ENCODE peak calls at places on chromosomes 12 and 14, in four cellular contexts. One of them, this sample, is unnamed.
A peak's percentile ranks its signal among the peaks of the same experiment; 100 is the strongest.

GRCh38 chr14:59427653-59428578 is 37.3 kb downstream of the GPR135 start:
- DNase-seq in CD8-positive, alpha-beta T cell: no peak
- DNase-seq in SK-N-SH: no peak
- DNase-seq in pancreas: no peak
- DNase-seq in this sample: no peak

GRCh38 chr14:104732931-104733681 is 9.1 kb downstream of the ADSS1 start:
- DNase-seq in CD8-positive, alpha-beta T cell: no peak
- DNase-seq in SK-N-SH: no peak
- DNase-seq in pancreas: no peak
- DNase-seq in this sample: no peak

GRCh38 chr14:36068777-36069534 is 107.6 kb downstream of the PTCSC3 start:
- DNase-seq in SK-N-SH: no peak
- DNase-seq in CD8-positive, alpha-beta T cell: no peak
- DNase-seq in pancreas: no peak
- DNase-seq in this sample: no peak

GRCh38 chr12:27840229-27840999 is 60.4 kb upstream of the MANSC4 start:
- DNase-seq in SK-N-SH: no peak
- DNase-seq in CD8-positive, alpha-beta T cell: no peak
- DNase-seq in pancreas: no peak
- DNase-seq in this sample: no peak

GRCh38 chr14:70810621-70811020 is 1.3 kb upstream of the MAP3K9 start:
- DNase-seq in pancreas: no peak
- DNase-seq in CD8-positive, alpha-beta T cell: no peak
- DNase-seq in SK-N-SH: no peak
- DNase-seq in this sample: no peak

GRCh38 chr12:45203767-45204166 is 12.1 kb upstream of the ANO6 start:
- DNase-seq in SK-N-SH: no peak
- DNase-seq in pancreas: no peak
- DNase-seq in CD8-positive, alpha-beta T cell: no peak
- DNase-seq in this sample: no peak

GRCh38 chr12:33438025-33438772 is 1.4 kb downstream of the SYT10 start:
- DNase-seq in CD8-positive, alpha-beta T cell: no peak
- DNase-seq in SK-N-SH: no peak
- DNase-seq in pancreas: no peak
- DNase-seq in this sample: no peak

GRCh38 chr12:17810399-17810798 is 279.6 kb downstream of the RERGL start:
- DNase-seq in pancreas: no peak
- DNase-seq in SK-N-SH: no peak
- DNase-seq in CD8-positive, alpha-beta T cell: no peak
- DNase-seq in this sample: no peak

GRCh38 chr12:132524405-132524804 is 34.5 kb downstream of the FBRSL1 start:
- DNase-seq in SK-N-SH: no peak
- DNase-seq in CD8-positive, alpha-beta T cell: no peak
- DNase-seq in pancreas: no peak
- DNase-seq in this sample: no peak

GRCh38 chr12:106251636-106252035 is 3.8 kb upstream of the CKAP4 start:
- DNase-seq in pancreas: no peak
- DNase-seq in CD8-positive, alpha-beta T cell: no peak
- DNase-seq in SK-N-SH: no peak
- DNase-seq in this sample: no peak

GRCh38 chr12:1927751-1928351 is 9.4 kb upstream of the CACNA2D4 start:
- DNase-seq in pancreas: peak; percentile 5
- DNase-seq in CD8-positive, alpha-beta T cell: no peak
- DNase-seq in SK-N-SH: peak; percentile 23
- DNase-seq in this sample: peak; percentile 29

GRCh38 chr14:100476012-100476822 is 111.0 kb downstream of the BEGAIN start:
- DNase-seq in CD8-positive, alpha-beta T cell: no peak
- DNase-seq in pancreas: peak; percentile 87
- DNase-seq in SK-N-SH: no peak
- DNase-seq in this sample: no peak

GRCh38 chr12:45654002-45654401 is 75.5 kb upstream of the ARID2 start:
- DNase-seq in pancreas: no peak
- DNase-seq in CD8-positive, alpha-beta T cell: no peak
- DNase-seq in SK-N-SH: no peak
- DNase-seq in this sample: no peak

GRCh38 chr14:100135784-100136183 is 23.7 kb downstream of the DEGS2 start:
- DNase-seq in SK-N-SH: peak; percentile 30
- DNase-seq in CD8-positive, alpha-beta T cell: no peak
- DNase-seq in pancreas: no peak
- DNase-seq in this sample: no peak

GRCh38 chr12:19186722-19187661 is 57.5 kb downstream of the PLEKHA5 start:
- DNase-seq in SK-N-SH: peak; percentile 38
- DNase-seq in CD8-positive, alpha-beta T cell: no peak
- DNase-seq in pancreas: no peak
- DNase-seq in this sample: peak; percentile 78

GRCh38 chr12:115506822-115507629 is 770.5 kb downstream of the MED13L start:
- DNase-seq in SK-N-SH: no peak
- DNase-seq in pancreas: no peak
- DNase-seq in CD8-positive, alpha-beta T cell: no peak
- DNase-seq in this sample: no peak

GRCh38 chr14:95156153-95156764 is 1.1 kb downstream of the DICER1 start:
- DNase-seq in pancreas: no peak
- DNase-seq in SK-N-SH: no peak
- DNase-seq in CD8-positive, alpha-beta T cell: no peak
- DNase-seq in this sample: peak; percentile 72
- H3K4me1 ChIP-seq in pancreas: peaks cover 46% of the 10 kb centered on the region
- H3K4me1 ChIP-seq in SK-N-SH: peaks cover 14% of the 10 kb centered on the region
- H3K4me1 ChIP-seq in CD8-positive, alpha-beta T cell: peaks cover 51% of the 10 kb centered on the region
- H3K4me1 ChIP-seq in this sample: peaks cover 53% of the 10 kb centered on the region

GRCh38 chr12:77861317-77861716 is 30.6 kb downstream of the NAV3 start:
- DNase-seq in CD8-positive, alpha-beta T cell: no peak
- DNase-seq in pancreas: no peak
- DNase-seq in SK-N-SH: no peak
- DNase-seq in this sample: no peak
- H3K4me1 ChIP-seq in CD8-positive, alpha-beta T cell: no peaks in the 10 kb centered on the region
- H3K4me1 ChIP-seq in pancreas: no peaks in the 10 kb centered on the region
- H3K4me1 ChIP-seq in SK-N-SH: no peaks in the 10 kb centered on the region
- H3K4me1 ChIP-seq in this sample: no peaks in the 10 kb centered on the region

DNA sequence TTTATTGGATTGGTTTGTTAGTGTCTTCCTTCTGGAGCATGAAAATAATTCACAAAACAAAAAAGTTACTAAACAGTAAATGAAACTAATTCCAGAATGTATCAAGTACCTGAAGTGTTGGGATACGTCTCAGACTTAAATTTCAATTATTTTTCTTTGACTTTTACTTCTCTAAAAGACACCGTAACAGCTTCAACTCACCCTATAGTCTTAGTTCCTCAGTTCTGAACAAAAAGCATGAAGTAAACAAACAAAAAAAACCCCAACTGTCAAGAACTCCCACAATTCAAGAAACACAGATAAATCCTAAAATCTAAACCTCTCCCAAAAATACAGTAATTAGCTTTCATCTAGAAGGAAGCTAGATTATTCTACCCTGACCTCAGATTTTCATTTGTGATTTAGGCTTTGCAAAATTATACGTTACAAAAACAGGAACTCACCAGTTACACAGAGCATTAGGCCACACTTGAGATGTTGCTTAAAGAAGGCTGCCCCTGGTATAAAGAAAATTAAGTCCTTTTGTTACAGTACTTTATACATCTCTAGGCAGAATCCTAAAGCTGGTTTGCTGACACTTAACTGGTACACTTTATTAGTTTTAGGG is 10.2 kb downstream of the HEATR5A start:
- DNase-seq in pancreas: no peak
- DNase-seq in CD8-positive, alpha-beta T cell: no peak
- DNase-seq in SK-N-SH: no peak
- DNase-seq in this sample: peak; percentile 84
- H3K4me1 ChIP-seq in pancreas: peaks cover 27% of the 10 kb centered on the region
- H3K4me1 ChIP-seq in CD8-positive, alpha-beta T cell: no peaks in the 10 kb centered on the region
- H3K4me1 ChIP-seq in SK-N-SH: peaks cover 6% of the 10 kb centered on the region
- H3K4me1 ChIP-seq in this sample: peaks cover 53% of the 10 kb centered on the region

DNA sequence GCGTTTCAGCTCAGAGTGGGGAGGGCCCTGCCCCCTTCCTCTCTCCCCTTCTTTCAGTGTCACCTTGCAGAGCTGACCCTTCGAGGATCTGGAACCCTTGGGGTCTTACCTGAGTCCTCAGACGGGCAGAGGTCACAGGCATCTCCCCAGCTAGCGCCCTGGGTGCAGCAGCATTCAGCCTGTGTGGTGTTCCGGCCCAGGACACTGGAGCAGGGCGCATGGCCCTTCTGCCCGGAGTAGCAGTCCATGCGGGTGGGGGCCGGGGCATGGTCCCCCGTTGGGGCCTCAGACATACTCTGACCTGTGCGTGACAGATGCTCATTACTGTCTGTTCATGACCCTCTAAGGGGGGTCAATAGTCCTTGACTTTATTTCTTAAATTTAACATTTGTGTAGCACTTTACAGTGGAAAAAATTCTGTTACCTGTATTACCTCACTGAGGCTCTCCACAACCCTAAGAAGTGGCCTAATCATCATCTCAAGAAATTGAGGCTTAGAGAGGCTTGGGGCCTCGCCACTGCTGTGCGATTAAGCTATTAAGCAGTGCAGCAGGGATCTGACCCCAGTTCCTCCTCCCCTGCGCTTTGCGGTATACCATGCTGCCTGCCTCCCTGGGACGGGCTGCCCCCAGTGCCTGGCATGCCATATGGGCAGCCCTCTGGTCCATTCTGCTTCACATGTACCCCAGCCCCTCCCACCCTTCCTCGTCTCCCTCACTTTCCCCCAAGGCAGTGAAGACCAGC is 11.5 kb downstream of the ISCA2 start:
- DNase-seq in SK-N-SH: no peak
- DNase-seq in pancreas: no peak
- DNase-seq in CD8-positive, alpha-beta T cell: no peak
- DNase-seq in this sample: no peak
- H3K4me1 ChIP-seq in SK-N-SH: peaks cover 16% of the 10 kb centered on the region
- H3K4me1 ChIP-seq in pancreas: no peaks in the 10 kb centered on the region
- H3K4me1 ChIP-seq in CD8-positive, alpha-beta T cell: no peaks in the 10 kb centered on the region
- H3K4me1 ChIP-seq in this sample: peaks cover 24% of the 10 kb centered on the region

DNA sequence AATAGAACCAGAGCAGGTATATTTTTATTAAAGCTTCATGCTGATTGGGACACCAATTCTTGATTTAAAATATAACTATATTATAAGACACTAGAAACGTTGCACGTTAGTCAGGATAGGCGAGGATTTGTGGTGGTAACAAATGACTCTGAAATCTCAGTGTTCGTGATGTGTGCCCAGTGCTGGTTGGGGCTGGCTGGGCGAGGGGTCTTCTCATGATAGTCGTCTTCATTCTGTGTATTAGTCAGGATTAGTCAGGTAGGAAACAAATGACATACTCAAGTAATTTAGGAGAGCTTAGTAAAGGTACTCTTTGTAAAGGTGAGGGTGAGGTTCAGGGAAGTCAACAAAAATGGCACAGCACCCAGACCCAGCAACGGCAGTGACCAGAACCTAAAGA is 73.9 kb upstream of the HIF1A start:
- DNase-seq in CD8-positive, alpha-beta T cell: no peak
- DNase-seq in pancreas: no peak
- DNase-seq in SK-N-SH: no peak
- DNase-seq in this sample: no peak
- H3K4me1 ChIP-seq in CD8-positive, alpha-beta T cell: no peaks in the 10 kb centered on the region
- H3K4me1 ChIP-seq in pancreas: no peaks in the 10 kb centered on the region
- H3K4me1 ChIP-seq in SK-N-SH: peaks cover 9% of the 10 kb centered on the region
- H3K4me1 ChIP-seq in this sample: no peaks in the 10 kb centered on the region

GRCh38 chr12:98601924-98602323 is 8.4 kb downstream of the SLC25A3 start:
- DNase-seq in pancreas: no peak
- DNase-seq in CD8-positive, alpha-beta T cell: no peak
- DNase-seq in SK-N-SH: no peak
- DNase-seq in this sample: no peak

DNA sequence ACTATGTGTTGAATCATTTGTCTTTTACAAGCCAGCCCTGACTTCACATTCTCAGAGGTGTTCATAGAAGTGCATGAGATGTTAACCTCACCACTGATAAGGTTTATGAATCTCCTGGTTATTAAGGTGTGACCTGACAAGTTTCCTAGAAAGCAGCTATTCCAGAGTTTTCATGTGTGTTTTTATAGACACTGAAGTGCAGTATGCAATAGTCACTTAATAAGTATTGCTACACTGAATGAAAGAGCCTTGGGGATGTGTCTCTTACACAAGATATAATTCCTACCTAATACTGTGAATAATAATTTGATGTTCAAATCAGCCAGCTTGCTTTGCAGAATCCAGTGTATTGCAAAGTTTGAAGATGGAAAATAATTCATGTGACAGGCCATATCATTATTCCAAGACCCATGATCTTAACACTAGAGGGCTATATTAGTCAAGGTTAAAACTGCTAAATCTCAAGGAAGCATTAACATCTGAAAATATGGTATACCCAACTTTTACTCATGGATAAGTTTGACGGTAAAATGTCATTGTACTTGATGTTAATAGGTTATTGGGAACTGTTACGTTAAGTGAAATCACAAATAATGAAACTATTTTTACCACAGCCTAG is 13.0 kb downstream of the SLC25A3 start:
- DNase-seq in SK-N-SH: no peak
- DNase-seq in CD8-positive, alpha-beta T cell: no peak
- DNase-seq in pancreas: no peak
- DNase-seq in this sample: no peak
- H3K4me1 ChIP-seq in SK-N-SH: no peaks in the 10 kb centered on the region
- H3K4me1 ChIP-seq in CD8-positive, alpha-beta T cell: no peaks in the 10 kb centered on the region
- H3K4me1 ChIP-seq in pancreas: no peaks in the 10 kb centered on the region
- H3K4me1 ChIP-seq in this sample: no peaks in the 10 kb centered on the region

This sample was measured in Karpas-422.